ENCODE peak calls at places on chromosome 3, in six cellular contexts. R, A, J, P, U and T are unnamed samples.

GRCh38 chr3:193176690-193177089 is 64.3 kb upstream of the PLAAT1 start:
- DNase-seq in P (no peak), J (no peak), R (no peak), U (no peak), A (no peak), T (no peak)

GRCh38 chr3:117104381-117104780 is 394.8 kb downstream of the TUSC7 start:
- DNase-seq in A (peak; percentile 53), J (no peak), P (no peak), R (peak; percentile 18), U (no peak), T (no peak)

GRCh38 chr3:48413611-48414010 is 16.3 kb downstream of the PLXNB1 start:
- DNase-seq in U (no peak), P (no peak), A (no peak), J (no peak), R (no peak), T (no peak)

GRCh38 chr3:134373278-134373941 is 837 bp downstream of the AMOTL2 start:
- DNase-seq in J (no peak), A (peak; percentile 79), P (no peak), U (peak; percentile 90), R (peak; percentile 90), T (peak; percentile 87)

GRCh38 chr3:25099662-25100061 is 328.4 kb upstream of the RARB start:
- DNase-seq in R (no peak), U (no peak), P (no peak), A (no peak), J (no peak), T (no peak)

GRCh38 chr3:148330486-148330885 is 367.2 kb upstream of the AGTR1 start:
- DNase-seq in J (no peak), P (no peak), U (no peak), A (no peak), R (no peak), T (no peak)

GRCh38 chr3:136195258-136196063 is 674 bp downstream of the MSL2 start:
- DNase-seq in U (peak; percentile 46), P (peak; percentile 73), A (peak; percentile 55), J (peak; percentile 75), R (peak; percentile 72), T (peak; percentile 40)

GRCh38 chr3:59567656-59568055 is 517.8 kb upstream of the CFAP20DC start:
- DNase-seq in A (no peak), U (peak; percentile 18), P (no peak), R (peak; percentile 81), J (no peak), T (no peak)

GRCh38 chr3:133572158-133573053 is 1.1 kb upstream of the CDV3 start:
- DNase-seq in R (peak; percentile 40), U (no peak), J (no peak), A (no peak), P (no peak), T (no peak)

GRCh38 chr3:62027231-62027630 is 346.1 kb downstream of the FEZF2 start:
- DNase-seq in U (no peak), R (no peak), J (no peak), A (no peak), P (no peak), T (no peak)

GRCh38 chr3:140223197-140223596 is 288.2 kb downstream of the CLSTN2 start:
- DNase-seq in A (no peak), U (no peak), J (no peak), P (no peak), R (no peak), T (no peak)

GRCh38 chr3:95775486-95776094 is 1038.8 kb upstream of the EPHA6 start:
- DNase-seq in U (no peak), R (no peak), A (no peak), P (no peak), J (no peak), T (no peak)

GRCh38 chr3:15205934-15206661 is at the start of gene CAPN7:
- DNase-seq in R (peak; percentile 93), A (peak; percentile 86), P (peak; percentile 95), U (peak; percentile 84), J (peak; percentile 95), T (peak; percentile 88)

GRCh38 chr3:45976191-45977091 is 19.2 kb downstream of the FYCO1 start:
- DNase-seq in P (no peak), R (no peak), A (no peak), J (no peak), U (no peak), T (no peak)

GRCh38 chr3:46059432-46059831 is 32.1 kb upstream of the XCR1 start:
- DNase-seq in R (no peak), J (no peak), A (no peak), U (no peak), P (no peak), T (no peak)

GRCh38 chr3:52006017-52006819 is 10.5 kb upstream of the RPL29 start:
- DNase-seq in P (no peak), R (no peak), U (no peak), A (no peak), J (no peak), T (no peak)

GRCh38 chr3:123597561-123597960 is 12.7 kb upstream of the HACD2 start:
- DNase-seq in R (no peak), U (no peak), A (no peak), J (no peak), P (no peak), T (no peak)

GRCh38 chr3:11290743-11291680 is 18.8 kb downstream of the ATG7 start:
- DNase-seq in R (peak; percentile 34), P (no peak), J (peak; percentile 18), A (no peak), U (peak; percentile 74), T (peak; percentile 89)

GRCh38 chr3:38137615-38138346 is 680 bp upstream of the MYD88 start:
- DNase-seq in P (no peak), J (peak; percentile 31), A (no peak), R (no peak), U (no peak), T (no peak)

GRCh38 chr3:173065543-173065970 is 75.5 kb downstream of the SPATA16 start:
- DNase-seq in A (peak; percentile 6), R (peak; percentile 5), J (no peak), P (no peak), U (peak; percentile 42), T (peak; percentile 0)

GRCh38 chr3:54882114-54882833 is 45.6 kb downstream of the LRTM1 start:
- DNase-seq in J (no peak), P (no peak), A (peak; percentile 95), R (peak; percentile 96), U (peak; percentile 98), T (peak; percentile 79)

GRCh38 chr3:130834476-130834875 is 59.4 kb upstream of the ATP2C1 start:
- DNase-seq in U (peak; percentile 23), J (no peak), R (peak; percentile 18), A (peak; percentile 9), P (no peak), T (peak; percentile 12)

GRCh38 chr3:33982269-33982798 is 183.9 kb downstream of the PDCD6IP start:
- DNase-seq in J (no peak), A (no peak), U (no peak), R (peak; percentile 49), P (no peak), T (no peak)

GRCh38 chr3:143139786-143140185 is 20.2 kb downstream of the CHST2 start:
- DNase-seq in J (no peak), P (no peak), A (no peak), R (no peak), U (peak; percentile 22), T (peak; percentile 28)

GRCh38 chr3:14377838-14378169 is 24.6 kb upstream of the SLC6A6 start:
- DNase-seq in R (no peak), U (no peak), A (no peak), J (peak; percentile 21), P (no peak), T (no peak)

GRCh38 chr3:30503431-30503830 is 103.0 kb upstream of the TGFBR2 start:
- DNase-seq in J (no peak), P (no peak), U (no peak), R (no peak), A (no peak), T (no peak)

GRCh38 chr3:128368626-128369025 is 98.1 kb downstream of the DNAJB8 start:
- DNase-seq in A (no peak), J (no peak), P (no peak), R (no peak), U (no peak), T (no peak)

GRCh38 chr3:80606073-80606472 is 838.3 kb upstream of the ROBO1 start:
- DNase-seq in R (no peak), J (no peak), A (no peak), U (no peak), P (no peak), T (no peak)

GRCh38 chr3:150787741-150788370 is 24.9 kb upstream of the SIAH2 start:
- DNase-seq in U (peak; percentile 43), R (peak; percentile 70), P (peak; percentile 53), A (peak; percentile 61), J (peak; percentile 85), T (peak; percentile 64)

GRCh38 chr3:132486086-132486485 is 68.8 kb downstream of the DNAJC13 start:
- DNase-seq in P (no peak), J (no peak), R (peak; percentile 64), A (peak; percentile 65), U (no peak), T (no peak)

GRCh38 chr3:177789500-177789899 is 592.2 kb upstream of the TBL1XR1 start:
- DNase-seq in U (no peak), J (no peak), A (no peak), P (no peak), R (no peak), T (no peak)

GRCh38 chr3:184786271-184787010 is 25.5 kb upstream of the VPS8 start:
- DNase-seq in U (peak; percentile 67), P (no peak), A (peak; percentile 59), R (peak; percentile 97), J (no peak), T (peak; percentile 89)